ENCODE peak calls at places on chromosomes 3 and 15, in four cellular contexts. K is prostate gland, Q is GM23338, A is sigmoid colon. S is an unnamed sample.

GRCh38 chr15:77481670-77482069 is 61.0 kb downstream of the HMG20A start:
- DNase-seq in Q (no peak), A (no peak), K (no peak), S (no peak)

GRCh38 chr3:73656241-73656890 is 31.6 kb upstream of the PDZRN3 start:
- DNase-seq in K (no peak), Q (no peak), A (no peak), S (peak; percentile 82)

GRCh38 chr15:39468828-39469227 is 112.1 kb upstream of the THBS1 start:
- DNase-seq in Q (no peak), K (no peak), A (no peak), S (no peak)

GRCh38 chr15:93603550-93603949 is 514.5 kb upstream of the RGMA start:
- DNase-seq in Q (no peak), K (no peak), A (no peak), S (no peak)

GRCh38 chr3:186514296-186515002 is 29.7 kb downstream of the CRYGS start:
- DNase-seq in K (no peak), A (no peak), Q (peak; percentile 56), S (no peak)

GRCh38 chr15:66600240-66600627 is 34.4 kb upstream of the LCTL start:
- DNase-seq in Q (no peak), A (no peak), K (no peak), S (no peak)

GRCh38 chr3:189927975-189928895 is 192.5 kb downstream of the P3H2 start:
- DNase-seq in Q (no peak), K (no peak), A (no peak), S (peak; percentile 42)

GRCh38 chr3:52723935-52724334 is 18.0 kb downstream of the SPCS1 start:
- DNase-seq in A (no peak), K (no peak), Q (no peak), S (no peak)

GRCh38 chr3:66502267-66502874 is 1.5 kb upstream of the LRIG1 start:
- DNase-seq in K (no peak), Q (no peak), A (no peak), S (no peak)

GRCh38 chr3:134598813-134599563 is 51.8 kb downstream of the KY start:
- DNase-seq in K (no peak), A (no peak), Q (no peak), S (no peak)

GRCh38 chr3:42746455-42747450 is 26.3 kb downstream of the CCDC13 start:
- DNase-seq in K (peak; percentile 80), A (peak; percentile 84), Q (no peak), S (no peak)

GRCh38 chr15:64522226-64522823 is 61.9 kb downstream of the ZNF609 start:
- DNase-seq in A (no peak), K (no peak), Q (no peak), S (no peak)

GRCh38 chr15:31031471-31032064 is 40.1 kb upstream of the MTMR10 start:
- DNase-seq in A (no peak), K (no peak), Q (no peak), S (no peak)

GRCh38 chr3:184382326-184383032 is 2.6 kb downstream of the CHRD start:
- DNase-seq in K (no peak), Q (no peak), A (no peak), S (no peak)

GRCh38 chr15:99105516-99106341 is 849 bp downstream of the SYNM start:
- DNase-seq in A (peak; percentile 79), Q (peak; percentile 89), K (no peak), S (no peak)

GRCh38 chr15:57969355-57969754 is 96.2 kb downstream of the ALDH1A2 start:
- DNase-seq in K (no peak), Q (peak; percentile 12), A (no peak), S (no peak)

GRCh38 chr3:61040618-61041017 is 210.6 kb downstream of the FHIT start:
- DNase-seq in K (no peak), A (no peak), Q (no peak), S (no peak)
- TF ChIP-seq POLR2AphosphoS5 in K (no peak), A (no peak), Q (no peak), S (no peak)

GRCh38 chr3:124791639-124792111 is 61.4 kb downstream of the UMPS start:
- DNase-seq in Q (no peak), K (no peak), A (peak; percentile 79), S (no peak)
- H3K27ac ChIP-seq in Q (peak overlapping the region; percentile 69), K (no peak overlapping the region), A (peak overlapping the region; percentile 77), S (peak overlapping the region; percentile 80)

GRCh38 chr15:41284425-41285177 is 47.8 kb downstream of the OIP5 start:
- DNase-seq in A (no peak), K (peak; percentile 16), Q (peak; percentile 18), S (no peak)
- TF ChIP-seq POLR2AphosphoS5 in A (no peak), K (no peak), Q (no peak), S (no peak)

GRCh38 chr3:15292765-15293522 is 39.4 kb downstream of the SH3BP5 start:
- DNase-seq in A (peak; percentile 85), Q (no peak), K (no peak), S (no peak)
- H3K27ac ChIP-seq in A (peak overlapping the region; percentile 75), Q (no peak overlapping the region), K (peak overlapping the region; percentile 46), S (peak overlapping the region; percentile 76)

DNA sequence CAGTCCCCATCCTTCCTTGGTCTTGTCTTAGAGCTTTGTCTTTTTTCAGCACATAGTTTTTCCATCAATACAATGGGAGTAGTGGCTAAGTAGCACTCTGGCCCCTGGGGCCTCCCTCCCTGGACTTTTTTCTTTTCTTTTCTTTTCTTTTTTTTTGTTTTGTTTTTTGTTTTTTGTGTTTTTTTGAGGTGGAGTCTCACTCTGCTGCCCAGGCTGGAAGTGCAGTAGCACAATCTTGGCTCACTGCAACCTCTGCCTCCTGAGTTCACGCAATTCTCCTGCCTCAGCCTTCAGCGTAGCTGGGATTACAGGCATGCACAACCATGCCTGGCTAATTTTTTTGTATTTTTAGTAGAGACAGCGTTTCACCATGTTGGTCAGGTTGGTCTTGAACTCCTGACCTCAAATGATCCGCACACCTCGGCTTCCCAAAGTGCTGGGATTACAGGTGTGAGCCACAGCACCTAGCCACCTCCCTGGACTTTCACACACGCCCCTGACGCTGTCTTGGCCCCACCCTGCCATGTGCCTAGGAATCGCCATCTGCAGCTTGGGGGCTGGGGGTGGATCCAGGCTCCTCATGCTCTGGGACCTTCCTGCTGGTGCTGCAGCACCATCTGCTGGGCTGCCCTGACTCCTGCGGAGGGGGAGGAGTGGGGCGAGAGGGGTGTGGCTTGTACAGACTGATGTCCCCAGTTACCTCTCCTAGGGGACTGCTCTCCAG is 2.8 kb downstream of the C15orf39 start:
- DNase-seq in K (peak; percentile 87), A (peak; percentile 96), Q (peak; percentile 97), S (peak; percentile 90)
- TF ChIP-seq POLR2AphosphoS5 in K (peak; percentile 87), A (peak; percentile 62), Q (peak; percentile 30), S (peak; percentile 64)

GRCh38 chr3:161412117-161412516 is 40.8 kb upstream of the SPTSSB start:
- DNase-seq in A (no peak), K (no peak), Q (no peak), S (no peak)
- H3K27ac ChIP-seq in A (no peak overlapping the region), K (peak overlapping the region; percentile 50), Q (no peak overlapping the region), S (peak overlapping the region; percentile 48)

DNA sequence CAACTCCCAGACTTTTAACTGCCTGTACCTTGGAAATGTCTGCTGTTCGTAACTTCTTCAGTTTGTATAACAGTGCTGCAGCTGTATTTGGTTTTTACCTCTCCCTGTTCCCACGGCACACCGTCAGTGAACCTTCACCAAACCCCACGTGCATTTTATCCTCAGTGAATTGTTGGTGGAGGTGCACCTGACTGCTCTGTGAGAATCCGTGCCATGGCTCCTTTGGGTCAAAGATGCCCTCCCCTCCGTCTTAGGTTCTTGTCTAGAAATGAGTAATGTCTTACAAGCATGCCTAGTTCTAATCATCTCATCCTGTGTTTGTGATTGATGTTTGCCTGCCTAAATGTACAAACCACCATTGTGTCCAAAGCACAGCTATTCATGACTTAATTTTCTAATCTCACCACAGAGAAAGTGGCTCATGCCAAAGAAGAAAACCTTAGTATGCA is 28.2 kb downstream of the TPM1 start:
- DNase-seq in A (no peak), K (no peak), Q (no peak), S (no peak)
- TF ChIP-seq POLR2AphosphoS5 in A (peak; percentile 85), K (no peak), Q (no peak), S (no peak)